ENCODE peak calls at places on chromosome 15, in four cellular contexts. One of them, this sample, is unnamed.

GRCh38 chr15:65400760-65401606 is 21.8 kb downstream of the IGDCC4 start:
- DNase-seq in progenitor cell of endocrine pancreas: peak
- DNase-seq in gastrocnemius medialis: no peak
- DNase-seq in nephron progenitor cell: peak
- DNase-seq in this sample: peak

GRCh38 chr15:88324241-88325065 is 67.9 kb upstream of the NTRK3 start:
- DNase-seq in nephron progenitor cell: no peak
- DNase-seq in gastrocnemius medialis: no peak
- DNase-seq in progenitor cell of endocrine pancreas: no peak
- DNase-seq in this sample: no peak

GRCh38 chr15:46616033-46616432 is 981.2 kb downstream of the SQOR start:
- DNase-seq in gastrocnemius medialis: no peak
- DNase-seq in nephron progenitor cell: no peak
- DNase-seq in progenitor cell of endocrine pancreas: no peak
- DNase-seq in this sample: no peak

GRCh38 chr15:41943543-41944312 is 28.6 kb downstream of the EHD4 start:
- DNase-seq in gastrocnemius medialis: no peak
- DNase-seq in nephron progenitor cell: no peak
- DNase-seq in progenitor cell of endocrine pancreas: no peak
- DNase-seq in this sample: no peak

GRCh38 chr15:60649845-60650548 is 171.1 kb upstream of the ICE2 start:
- DNase-seq in nephron progenitor cell: no peak
- DNase-seq in gastrocnemius medialis: no peak
- DNase-seq in progenitor cell of endocrine pancreas: no peak
- DNase-seq in this sample: no peak

GRCh38 chr15:65408370-65409283 is 14.1 kb downstream of the IGDCC4 start:
- DNase-seq in progenitor cell of endocrine pancreas: no peak
- DNase-seq in nephron progenitor cell: no peak
- DNase-seq in gastrocnemius medialis: no peak
- DNase-seq in this sample: peak

GRCh38 chr15:62636823-62637320 is 405.7 kb upstream of the TPM1 start:
- DNase-seq in gastrocnemius medialis: no peak
- DNase-seq in progenitor cell of endocrine pancreas: no peak
- DNase-seq in nephron progenitor cell: no peak
- DNase-seq in this sample: no peak

GRCh38 chr15:38304486-38304885 is 51.9 kb downstream of the SPRED1 start:
- DNase-seq in nephron progenitor cell: no peak
- DNase-seq in gastrocnemius medialis: no peak
- DNase-seq in progenitor cell of endocrine pancreas: no peak
- DNase-seq in this sample: no peak

GRCh38 chr15:36931434-36931833 is 168.9 kb downstream of the MEIS2 start:
- DNase-seq in gastrocnemius medialis: no peak
- DNase-seq in nephron progenitor cell: no peak
- DNase-seq in progenitor cell of endocrine pancreas: no peak
- DNase-seq in this sample: no peak

GRCh38 chr15:81163961-81164800 is 30.1 kb downstream of the CFAP161 start:
- DNase-seq in gastrocnemius medialis: no peak
- DNase-seq in progenitor cell of endocrine pancreas: no peak
- DNase-seq in nephron progenitor cell: no peak
- DNase-seq in this sample: no peak
- TF ChIP-seq CTCF in gastrocnemius medialis: no peak
- TF ChIP-seq CTCF in progenitor cell of endocrine pancreas: no peak
- TF ChIP-seq CTCF in nephron progenitor cell: no peak
- TF ChIP-seq CTCF in this sample: peak

DNA sequence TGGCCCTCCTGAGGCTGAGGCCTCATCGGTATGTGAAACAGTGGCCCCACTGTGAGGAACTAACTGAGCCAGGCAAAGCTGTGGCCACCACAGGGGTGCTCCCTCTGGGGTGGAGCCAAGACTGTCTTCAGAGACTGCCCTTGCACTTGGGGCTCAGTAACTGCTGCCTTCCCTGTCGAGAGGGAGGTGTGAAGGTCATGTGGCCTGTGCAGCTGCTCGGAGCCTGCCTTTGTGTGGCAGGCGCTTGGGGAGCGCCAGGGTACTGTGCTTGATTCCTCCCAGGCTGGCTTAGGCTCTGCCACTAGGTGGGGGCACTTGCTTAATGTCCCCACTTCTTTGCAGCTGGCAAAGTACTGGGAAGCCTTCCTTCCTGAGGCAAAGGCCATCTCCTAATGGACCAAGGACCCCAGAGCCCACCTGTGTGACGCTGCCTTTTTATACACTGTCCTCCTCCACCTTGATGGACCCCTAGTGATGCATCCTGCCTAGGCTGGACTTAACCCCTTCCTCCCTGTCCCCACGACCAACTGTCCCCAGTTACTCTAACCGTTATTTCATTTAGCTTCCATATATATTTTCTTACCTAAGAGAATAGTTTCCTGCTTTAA is 14.2 kb upstream of the SNX22 start:
- DNase-seq in gastrocnemius medialis: no peak
- DNase-seq in nephron progenitor cell: no peak
- DNase-seq in progenitor cell of endocrine pancreas: no peak
- DNase-seq in this sample: no peak
- TF ChIP-seq CTCF in gastrocnemius medialis: no peak
- TF ChIP-seq CTCF in nephron progenitor cell: no peak
- TF ChIP-seq CTCF in progenitor cell of endocrine pancreas: no peak
- TF ChIP-seq CTCF in this sample: peak

GRCh38 chr15:75201609-75202250 is at the start of gene C15orf39:
- DNase-seq in gastrocnemius medialis: peak
- DNase-seq in progenitor cell of endocrine pancreas: peak
- DNase-seq in nephron progenitor cell: peak
- DNase-seq in this sample: no peak
- TF ChIP-seq CTCF in gastrocnemius medialis: peak
- TF ChIP-seq CTCF in progenitor cell of endocrine pancreas: peak
- TF ChIP-seq CTCF in nephron progenitor cell: peak
- TF ChIP-seq CTCF in this sample: peak

GRCh38 chr15:40754883-40755815 is at the start of gene RMDN3:
- DNase-seq in progenitor cell of endocrine pancreas: peak
- DNase-seq in gastrocnemius medialis: peak
- DNase-seq in nephron progenitor cell: peak
- DNase-seq in this sample: no peak
- TF ChIP-seq CTCF in progenitor cell of endocrine pancreas: no peak
- TF ChIP-seq CTCF in gastrocnemius medialis: no peak
- TF ChIP-seq CTCF in nephron progenitor cell: no peak
- TF ChIP-seq CTCF in this sample: no peak

GRCh38 chr15:81388431-81388760 is 14.4 kb upstream of the TMC3 start:
- DNase-seq in progenitor cell of endocrine pancreas: no peak
- DNase-seq in gastrocnemius medialis: no peak
- DNase-seq in nephron progenitor cell: no peak
- DNase-seq in this sample: no peak

GRCh38 chr15:81386947-81387346 is 12.9 kb upstream of the TMC3 start:
- DNase-seq in progenitor cell of endocrine pancreas: no peak
- DNase-seq in nephron progenitor cell: no peak
- DNase-seq in gastrocnemius medialis: no peak
- DNase-seq in this sample: no peak

GRCh38 chr15:81394609-81395008 is 20.6 kb upstream of the TMC3 start:
- DNase-seq in progenitor cell of endocrine pancreas: no peak
- DNase-seq in gastrocnemius medialis: no peak
- DNase-seq in nephron progenitor cell: no peak
- DNase-seq in this sample: no peak

GRCh38 chr15:81387629-81388430 is 13.8 kb upstream of the TMC3 start:
- DNase-seq in progenitor cell of endocrine pancreas: no peak
- DNase-seq in nephron progenitor cell: no peak
- DNase-seq in gastrocnemius medialis: no peak
- DNase-seq in this sample: no peak

DNA sequence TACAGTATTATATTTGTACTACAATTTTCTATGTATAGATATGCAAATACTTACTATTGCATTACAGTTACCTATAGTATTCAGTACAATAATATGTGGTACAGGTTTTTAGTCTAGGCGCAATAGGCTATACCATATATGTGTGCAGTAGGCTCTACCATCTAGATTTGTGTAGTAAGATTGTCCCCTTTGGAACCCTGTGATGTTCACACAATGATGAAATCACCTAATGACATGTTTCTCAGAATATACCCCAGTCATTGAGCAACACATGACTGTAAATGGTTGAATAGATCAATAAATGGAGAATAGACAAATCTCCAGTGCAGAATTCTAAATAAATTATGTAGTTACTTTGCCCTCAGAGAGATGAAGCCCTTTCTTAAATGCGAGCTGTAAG is 17.6 kb upstream of the TMC3 start:
- DNase-seq in nephron progenitor cell: no peak
- DNase-seq in progenitor cell of endocrine pancreas: no peak
- DNase-seq in gastrocnemius medialis: no peak
- DNase-seq in this sample: no peak
- TF ChIP-seq CTCF in nephron progenitor cell: no peak
- TF ChIP-seq CTCF in progenitor cell of endocrine pancreas: no peak
- TF ChIP-seq CTCF in gastrocnemius medialis: no peak
- TF ChIP-seq CTCF in this sample: no peak

GRCh38 chr15:78438595-78439285 is 724 bp downstream of the IREB2 start:
- DNase-seq in gastrocnemius medialis: no peak
- DNase-seq in progenitor cell of endocrine pancreas: peak
- DNase-seq in nephron progenitor cell: peak
- DNase-seq in this sample: no peak
- TF ChIP-seq CTCF in gastrocnemius medialis: no peak
- TF ChIP-seq CTCF in progenitor cell of endocrine pancreas: peak
- TF ChIP-seq CTCF in nephron progenitor cell: no peak
- TF ChIP-seq CTCF in this sample: peak

GRCh38 chr15:71057143-71057542 is 58.1 kb upstream of the THSD4 start:
- DNase-seq in progenitor cell of endocrine pancreas: no peak
- DNase-seq in nephron progenitor cell: no peak
- DNase-seq in gastrocnemius medialis: no peak
- DNase-seq in this sample: no peak
- TF ChIP-seq CTCF in progenitor cell of endocrine pancreas: no peak
- TF ChIP-seq CTCF in nephron progenitor cell: no peak
- TF ChIP-seq CTCF in gastrocnemius medialis: no peak
- TF ChIP-seq CTCF in this sample: no peak

This sample was measured in chondrocyte.